ENCODE peak calls at places on chromosome 13, in seven cellular contexts. S is OCI-LY7, U is upper lobe of right lung, E is suprapubic skin, T is AG04450, Z is glutamatergic neuron, Y is lower leg skin. L is an unnamed sample.

GRCh38 chr13:41580345-41580744 is 123.0 kb downstream of the RGCC start:
- DNase-seq in S (no peak), U (no peak), E (no peak), T (no peak), Z (no peak), Y (no peak), L (no peak)

GRCh38 chr13:100089633-100090032 is 740 bp downstream of the PCCA start:
- DNase-seq in S (peak; percentile 4), U (no peak), E (no peak), T (no peak), Z (no peak), Y (no peak), L (no peak)

GRCh38 chr13:113029487-113030258 is 60.7 kb downstream of the MCF2L start:
- DNase-seq in S (peak; percentile 34), U (no peak), E (no peak), T (no peak), Z (peak; percentile 87), Y (no peak), L (no peak)

GRCh38 chr13:50224534-50224933 is 209.3 kb downstream of the KCNRG start:
- DNase-seq in S (no peak), U (no peak), E (no peak), T (no peak), Z (no peak), Y (no peak), L (no peak)

GRCh38 chr13:50323440-50324070 is 308.3 kb downstream of the KCNRG start:
- DNase-seq in S (no peak), U (no peak), E (no peak), T (peak; percentile 71), Z (no peak), Y (no peak), L (peak; percentile 82)

GRCh38 chr13:113666951-113667701 is at the start of gene GRK1:
- DNase-seq in S (no peak), U (peak; percentile 63), E (peak; percentile 57), T (no peak), Z (peak; percentile 26), Y (peak; percentile 81), L (no peak)

GRCh38 chr13:25803626-25804025 is 248.2 kb downstream of the SHISA2 start:
- DNase-seq in S (no peak), U (no peak), E (no peak), T (no peak), Z (no peak), Y (no peak), L (no peak)

GRCh38 chr13:61410669-61411297 is 4.9 kb downstream of the PCDH20 start:
- DNase-seq in S (peak; percentile 12), U (no peak), E (no peak), T (no peak), Z (no peak), Y (no peak), L (no peak)

GRCh38 chr13:71217827-71218226 is 649.2 kb downstream of the DACH1 start:
- DNase-seq in S (no peak), U (peak; percentile 31), E (no peak), T (no peak), Z (no peak), Y (no peak), L (no peak)

GRCh38 chr13:86974251-86974994 is 696.7 kb upstream of the SLITRK5 start:
- DNase-seq in S (no peak), U (peak; percentile 48), E (no peak), T (no peak), Z (no peak), Y (no peak), L (no peak)

GRCh38 chr13:40571338-40571737 is 95.1 kb downstream of the FOXO1 start:
- DNase-seq in S (peak; percentile 53), U (no peak), E (no peak), T (no peak), Z (no peak), Y (no peak), L (no peak)

GRCh38 chr13:70792121-70792520 is 683.9 kb upstream of the KLHL1 start:
- DNase-seq in S (no peak), U (no peak), E (no peak), T (no peak), Z (no peak), Y (no peak), L (no peak)

GRCh38 chr13:20127263-20127562 is 33.6 kb downstream of the GJA3 start:
- DNase-seq in S (no peak), U (no peak), E (no peak), T (no peak), Z (no peak), Y (no peak), L (no peak)

GRCh38 chr13:50644081-50644871 is 199.2 kb downstream of the DLEU7 start:
- DNase-seq in S (peak; percentile 19), U (no peak), E (no peak), T (no peak), Z (no peak), Y (no peak), L (no peak)

GRCh38 chr13:20997301-20998061 is 63.9 kb downstream of the LATS2 start:
- DNase-seq in S (no peak), U (no peak), E (no peak), T (peak; percentile 88), Z (no peak), Y (peak; percentile 80), L (peak; percentile 93)

GRCh38 chr13:24033527-24034302 is 126.8 kb upstream of the SPATA13 start:
- DNase-seq in S (no peak), U (no peak), E (no peak), T (peak; percentile 88), Z (no peak), Y (no peak), L (peak; percentile 72)

GRCh38 chr13:89748716-89749115 is 1598.8 kb upstream of the MIR17HG start:
- DNase-seq in S (no peak), U (no peak), E (no peak), T (no peak), Z (no peak), Y (no peak), L (no peak)

GRCh38 chr13:110274687-110275086 is 32.3 kb downstream of the COL4A1 start:
- DNase-seq in S (no peak), U (no peak), E (no peak), T (no peak), Z (no peak), Y (peak; percentile 67), L (no peak)

GRCh38 chr13:76522083-76522755 is 364.0 kb downstream of the KCTD12 start:
- DNase-seq in S (no peak), U (no peak), E (no peak), T (no peak), Z (peak; percentile 49), Y (no peak), L (no peak)

GRCh38 chr13:111514646-111515617 is 194.5 kb downstream of the TEX29 start:
- DNase-seq in S (no peak), U (no peak), E (no peak), T (no peak), Z (no peak), Y (peak; percentile 72), L (no peak)

GRCh38 chr13:87122551-87122950 is 548.6 kb upstream of the SLITRK5 start:
- DNase-seq in S (no peak), U (no peak), E (no peak), T (no peak), Z (no peak), Y (no peak), L (no peak)

GRCh38 chr13:40780822-40781401 is 8.5 kb upstream of the SLC25A15 start:
- DNase-seq in S (peak; percentile 51), U (no peak), E (peak; percentile 65), T (no peak), Z (no peak), Y (no peak), L (no peak)

GRCh38 chr13:59458908-59459579 is 704.7 kb downstream of the DIAPH3 start:
- DNase-seq in S (no peak), U (no peak), E (no peak), T (peak; percentile 49), Z (no peak), Y (no peak), L (peak; percentile 54)

GRCh38 chr13:37168151-37168550 is 62.7 kb upstream of the CSNK1A1L start:
- DNase-seq in S (no peak), U (no peak), E (no peak), T (no peak), Z (no peak), Y (no peak), L (no peak)

GRCh38 chr13:35157143-35157755 is 215.2 kb downstream of the NBEA start:
- DNase-seq in S (peak; percentile 59), U (no peak), E (no peak), T (peak; percentile 16), Z (no peak), Y (no peak), L (no peak)

GRCh38 chr13:24115671-24116070 is 44.8 kb upstream of the SPATA13 start:
- DNase-seq in S (no peak), U (no peak), E (no peak), T (no peak), Z (no peak), Y (no peak), L (no peak)

GRCh38 chr13:87129602-87130300 is 541.4 kb upstream of the SLITRK5 start:
- DNase-seq in S (no peak), U (no peak), E (no peak), T (no peak), Z (no peak), Y (no peak), L (no peak)

GRCh38 chr13:24053505-24054251 is 106.8 kb upstream of the SPATA13 start:
- DNase-seq in S (peak; percentile 78), U (no peak), E (no peak), T (no peak), Z (peak; percentile 59), Y (no peak), L (no peak)

GRCh38 chr13:113646376-113646775 is 11.6 kb downstream of the ATP4B start:
- DNase-seq in S (no peak), U (no peak), E (peak; percentile 11), T (no peak), Z (no peak), Y (peak; percentile 66), L (no peak)

GRCh38 chr13:39406688-39407087 is 196.3 kb downstream of the LHFPL6 start:
- DNase-seq in S (peak; percentile 14), U (no peak), E (no peak), T (no peak), Z (no peak), Y (no peak), L (no peak)
- TF ChIP-seq CTCF in S (peak; percentile 44), U (no peak), E (no peak), T (no peak), Z (no peak), Y (no peak), L (no peak)

GRCh38 chr13:30572859-30573275 is 44.9 kb upstream of the USPL1 start:
- DNase-seq in S (peak; percentile 80), U (no peak), E (no peak), T (no peak), Z (no peak), Y (no peak), L (no peak)
- TF ChIP-seq CTCF in S (peak; percentile 88), U (peak; percentile 39), E (no peak), T (peak; percentile 41), Z (no peak), Y (no peak), L (peak; percentile 24)

DNA sequence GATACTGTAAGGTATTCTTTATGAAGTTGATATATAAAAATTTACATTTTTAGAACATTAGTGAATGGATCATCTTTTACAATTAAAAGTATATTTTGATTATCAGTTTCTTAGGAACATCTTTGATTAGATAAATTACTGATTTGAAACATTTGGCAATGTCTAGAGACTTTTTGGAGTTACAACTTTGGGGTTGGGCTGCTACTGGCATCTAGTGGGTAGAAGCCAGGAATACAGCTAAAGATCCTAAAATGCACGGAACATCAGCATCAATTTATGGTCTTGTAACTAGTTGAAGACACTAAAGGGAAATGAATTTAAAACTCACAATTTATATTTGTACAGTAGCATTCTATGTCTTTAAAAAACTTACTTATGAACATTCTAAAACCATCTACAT is 19.9 kb downstream of the POMP start:
- DNase-seq in S (no peak), U (no peak), E (no peak), T (no peak), Z (no peak), Y (no peak), L (no peak)
- TF ChIP-seq CTCF in S (peak; percentile 33), U (no peak), E (no peak), T (peak; percentile 12), Z (no peak), Y (no peak), L (no peak)

GRCh38 chr13:27770809-27771208 is 21.5 kb upstream of the GSX1 start:
- DNase-seq in S (peak; percentile 57), U (no peak), E (no peak), T (no peak), Z (peak; percentile 31), Y (peak; percentile 43), L (no peak)
- TF ChIP-seq CTCF in S (peak; percentile 80), U (peak; percentile 32), E (no peak), T (peak; percentile 39), Z (peak; percentile 12), Y (no peak), L (peak; percentile 37)

L was measured in AG04449.